ENCODE peak calls at places on chromosomes 2 and 18, in five cellular contexts. R, F, H, U and X are unnamed samples.

GRCh38 chr2:137964066-137964858 is at the start of gene HNMT:
- DNase-seq in R (peak), F (peak), H (peak), U (peak), X (peak)

GRCh38 chr2:219118504-219118903 is 42.1 kb downstream of the NHEJ1 start:
- DNase-seq in R (no peak), F (no peak), H (no peak), U (no peak), X (no peak)

GRCh38 chr18:22250591-22250996 is 81.2 kb downstream of the GATA6 start:
- DNase-seq in R (no peak), F (no peak), H (no peak), U (no peak), X (no peak)

GRCh38 chr2:85753035-85753524 is 711 bp upstream of the ATOH8 start:
- DNase-seq in R (no peak), F (no peak), H (no peak), U (no peak), X (no peak)

GRCh38 chr2:3025261-3025660 is 352.4 kb downstream of the EIPR1 start:
- DNase-seq in R (no peak), F (no peak), H (no peak), U (no peak), X (no peak)

GRCh38 chr2:85448840-85449588 is 30.5 kb downstream of the SH2D6 start:
- DNase-seq in R (no peak), F (no peak), H (no peak), U (no peak), X (no peak)

GRCh38 chr2:103249462-103249861 is 487.6 kb downstream of the TMEM182 start:
- DNase-seq in R (no peak), F (no peak), H (no peak), U (no peak), X (no peak)

GRCh38 chr2:176129013-176129796 is at the start of gene HOXD8:
- DNase-seq in R (peak), F (peak), H (peak), U (peak), X (no peak)

GRCh38 chr2:16487686-16488085 is 177.9 kb downstream of the CYRIA start:
- DNase-seq in R (peak), F (peak), H (no peak), U (peak), X (no peak)

GRCh38 chr2:46827274-46827930 is 88.2 kb downstream of the MCFD2 start:
- DNase-seq in R (no peak), F (no peak), H (no peak), U (no peak), X (no peak)

GRCh38 chr2:200615247-200615646 is 29.4 kb downstream of the AOX1 start:
- DNase-seq in R (no peak), F (peak), H (no peak), U (no peak), X (no peak)

GRCh38 chr2:236525416-236525997 is 44.1 kb upstream of the ACKR3 start:
- DNase-seq in R (no peak), F (no peak), H (no peak), U (no peak), X (no peak)

GRCh38 chr2:54306561-54306960 is 50.5 kb upstream of the TSPYL6 start:
- DNase-seq in R (no peak), F (no peak), H (no peak), U (no peak), X (no peak)

GRCh38 chr2:142973160-142973821 is 95.8 kb downstream of the KYNU start:
- DNase-seq in R (no peak), F (no peak), H (no peak), U (peak), X (no peak)

GRCh38 chr2:130183500-130184373 is 1.7 kb downstream of the MZT2B start:
- DNase-seq in R (peak), F (no peak), H (peak), U (peak), X (no peak)

GRCh38 chr2:64145760-64146159 is 1.5 kb upstream of the PELI1 start:
- DNase-seq in R (no peak), F (no peak), H (no peak), U (no peak), X (no peak)

GRCh38 chr18:21669736-21670135 is 34.8 kb downstream of the ABHD3 start:
- DNase-seq in R (no peak), F (no peak), H (no peak), U (no peak), X (no peak)

GRCh38 chr18:23968638-23969037 is 45.9 kb upstream of the TTC39C start:
- DNase-seq in R (no peak), F (no peak), H (no peak), U (no peak), X (no peak)

GRCh38 chr18:74268933-74269620 is 22.7 kb downstream of the CYB5A start:
- DNase-seq in R (peak), F (no peak), H (no peak), U (peak), X (no peak)

DNA sequence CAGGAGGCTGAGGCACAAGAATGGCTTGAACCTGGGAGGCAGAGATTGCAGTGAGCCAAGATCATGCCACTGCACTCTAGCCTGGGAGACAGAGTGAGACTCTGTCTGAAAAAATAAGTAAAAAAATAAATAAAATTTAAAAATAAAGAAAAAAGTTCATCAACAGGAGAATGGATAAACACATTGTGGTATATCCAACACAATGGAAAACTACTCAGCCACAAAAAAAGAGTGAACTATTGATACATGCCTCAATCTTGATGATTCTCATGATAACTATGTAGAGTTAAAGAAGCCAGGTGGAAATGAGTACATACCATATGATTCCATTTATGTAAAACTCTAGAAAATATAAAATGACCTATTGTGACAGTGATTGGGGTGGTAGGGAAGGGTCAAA is 124.3 kb upstream of the AQP4 start:
- DNase-seq in R (no peak), F (no peak), H (no peak), U (no peak), X (no peak)
- TF ChIP-seq EP300 in R (no peak), F (no peak), H (no peak), U (no peak), X (no peak)

GRCh38 chr18:498901-499300 is 1.6 kb downstream of the COLEC12 start:
- DNase-seq in R (no peak), F (no peak), H (no peak), U (no peak), X (no peak)
- H3K4me3 ChIP-seq in R (peak), F (peak), H (peak), U (no peak), X (peak)

GRCh38 chr2:32745675-32746074 is 117.8 kb downstream of the TTC27 start:
- DNase-seq in R (no peak), F (no peak), H (no peak), U (no peak), X (no peak)
- H3K27ac ChIP-seq in R (no peak), F (no peak), H (no peak), U (no peak), X (no peak)

DNA sequence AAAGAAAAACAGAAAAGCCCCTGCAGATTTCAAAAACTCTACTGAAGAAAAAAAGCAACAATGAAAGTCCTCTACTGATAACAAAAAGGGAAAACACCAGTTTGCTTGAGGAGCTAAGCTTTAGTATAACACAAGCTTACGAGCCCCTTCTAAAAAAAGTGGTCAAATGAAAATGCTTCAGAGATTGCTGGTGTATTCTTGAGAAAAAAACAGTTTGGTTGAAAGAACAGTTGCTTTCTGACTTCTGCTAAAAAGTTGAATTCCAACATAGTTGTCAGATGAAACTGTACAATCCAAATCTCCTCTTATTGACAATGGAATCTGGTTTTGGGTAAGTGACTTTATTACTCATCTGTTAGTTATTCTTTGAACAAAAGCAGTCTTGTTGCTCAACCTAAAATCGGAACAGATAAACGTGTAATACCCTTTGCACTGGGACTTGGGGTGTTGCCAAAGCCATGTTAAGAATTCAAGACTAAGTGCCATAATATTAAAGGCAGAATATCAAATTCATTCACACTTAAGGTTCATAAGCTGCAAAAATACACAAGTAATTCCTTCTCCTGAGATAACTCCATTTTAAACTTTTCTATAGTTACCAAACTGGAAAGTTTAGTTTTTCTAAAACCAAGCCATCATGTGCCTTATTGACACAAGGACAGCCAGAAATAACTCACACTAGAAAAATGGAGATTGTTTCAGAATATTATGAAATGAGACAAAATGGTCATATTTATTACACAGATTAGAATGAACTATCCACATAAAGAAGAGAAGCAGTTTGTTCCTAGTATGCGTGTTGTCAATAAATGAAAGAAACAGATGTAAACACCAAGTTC is 45.3 kb upstream of the SPAG16 start:
- DNase-seq in R (no peak), F (peak), H (peak), U (no peak), X (no peak)
- TF ChIP-seq EP300 in R (no peak), F (no peak), H (no peak), U (no peak), X (no peak)

GRCh38 chr18:70289351-70290330 is 796 bp downstream of the SOCS6 start:
- DNase-seq in R (peak), F (no peak), H (peak), U (peak), X (peak)
- H3K4me3 ChIP-seq in R (peak), F (peak), H (peak), U (peak), X (peak)

GRCh38 chr2:234960091-234961088 is 8.6 kb downstream of the SH3BP4 start:
- DNase-seq in R (no peak), F (no peak), H (no peak), U (no peak), X (no peak)
- H3K27ac ChIP-seq in R (no peak), F (no peak), H (no peak), U (no peak), X (peak)

GRCh38 chr2:70613510-70613909 is 59.9 kb upstream of the TGFA start:
- DNase-seq in R (no peak), F (no peak), H (no peak), U (no peak), X (no peak)

GRCh38 chr2:70607121-70607551 is 53.5 kb upstream of the TGFA start:
- DNase-seq in R (no peak), F (no peak), H (no peak), U (no peak), X (no peak)

GRCh38 chr2:70603066-70603465 is 49.4 kb upstream of the TGFA start:
- DNase-seq in R (no peak), F (no peak), H (no peak), U (no peak), X (no peak)

DNA sequence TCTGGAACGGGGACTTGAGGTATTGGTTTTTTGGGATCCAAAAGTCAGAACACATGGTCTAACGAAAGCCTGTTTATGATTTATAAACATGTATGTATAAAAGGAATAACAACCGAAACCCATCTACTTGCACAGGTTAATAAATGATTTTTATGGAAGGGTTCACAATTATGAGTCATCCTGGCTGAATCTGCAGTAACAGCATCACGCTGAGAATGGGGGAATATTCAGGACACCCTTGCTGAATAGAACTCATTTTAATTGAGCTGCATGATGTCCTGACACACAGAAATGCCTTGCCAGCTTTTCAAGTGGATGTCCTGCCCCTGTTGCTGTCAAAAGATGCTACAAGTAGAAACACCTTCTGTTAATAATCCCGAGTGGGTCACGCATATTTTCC is 54.7 kb upstream of the TGFA start:
- DNase-seq in R (no peak), F (peak), H (no peak), U (no peak), X (no peak)
- TF ChIP-seq EP300 in R (no peak), F (no peak), H (no peak), U (no peak), X (no peak)

DNA sequence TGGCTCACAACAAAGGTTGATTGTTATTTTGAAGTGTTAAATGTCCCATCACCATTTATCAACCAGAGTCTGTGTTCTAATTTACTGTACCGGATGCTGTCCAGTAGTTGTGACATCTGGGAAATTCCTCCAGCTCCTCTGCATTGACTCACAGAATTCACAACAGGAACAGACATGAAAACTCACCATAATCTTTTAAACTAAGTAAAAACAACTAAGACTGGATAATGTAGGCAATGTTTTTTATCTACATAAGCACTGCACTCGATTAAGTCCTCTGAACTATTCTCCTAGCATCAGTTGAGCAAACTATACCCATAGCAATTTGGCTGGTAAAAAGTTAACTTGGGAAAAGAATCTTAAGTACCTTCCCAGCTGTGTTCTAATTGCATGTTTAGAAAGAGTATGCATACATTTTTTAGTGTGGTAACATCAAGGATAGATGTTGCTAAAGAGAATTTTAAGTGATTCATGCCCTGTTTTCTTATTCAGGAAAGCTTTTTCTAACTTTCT is 42.9 kb upstream of the MYO1B start:
- DNase-seq in R (no peak), F (no peak), H (no peak), U (no peak), X (no peak)
- H3K4me3 ChIP-seq in R (no peak), F (no peak), H (no peak), U (no peak), X (no peak)

DNA sequence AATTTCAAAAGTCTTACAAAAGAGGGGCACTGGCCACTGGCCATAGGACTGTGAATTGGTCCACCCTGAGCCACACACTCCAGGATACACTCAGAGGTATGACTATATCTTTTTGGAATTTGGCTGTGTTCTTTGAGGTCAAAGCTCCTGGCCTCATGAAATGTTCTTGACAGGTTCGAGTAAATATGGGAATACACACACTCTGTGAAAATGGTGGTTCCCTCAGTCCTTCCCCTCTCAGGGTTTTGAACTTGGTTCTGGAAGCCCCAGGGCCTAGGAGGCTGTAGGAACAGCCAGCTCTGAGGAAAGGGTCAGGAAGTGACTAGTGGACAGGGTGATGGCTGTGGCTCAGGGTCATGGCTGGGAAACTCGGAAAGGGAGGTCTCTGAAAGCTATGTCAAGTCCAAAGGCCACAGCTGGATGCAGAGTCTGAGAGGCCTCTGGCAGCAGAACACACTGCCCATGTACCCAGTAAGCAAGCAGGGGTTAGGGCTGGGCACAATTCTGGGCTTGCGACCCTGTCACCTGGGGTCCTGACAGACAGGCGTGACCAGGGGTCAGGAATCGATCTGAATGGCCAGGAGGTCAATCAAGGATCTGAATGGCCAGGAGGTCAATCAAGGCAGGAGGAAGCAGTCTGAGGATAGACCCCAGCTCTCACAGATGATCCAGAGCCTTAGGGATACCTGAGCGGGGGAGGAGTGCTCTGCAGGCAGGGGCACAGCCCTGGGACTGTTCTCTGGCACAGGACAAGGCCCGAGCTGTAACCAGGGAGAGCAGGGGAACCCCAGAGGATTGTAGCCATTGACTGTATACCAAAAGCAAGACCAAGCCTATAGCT is 223.4 kb upstream of the SMAD2 start:
- DNase-seq in R (no peak), F (no peak), H (peak), U (no peak), X (peak)
- H3K27ac ChIP-seq in R (no peak), F (no peak), H (peak), U (no peak), X (peak)

GRCh38 chr2:45505138-45505537 is 105.9 kb downstream of the SRBD1 start:
- DNase-seq in R (no peak), F (no peak), H (no peak), U (no peak), X (no peak)
- TF ChIP-seq EP300 in R (no peak), F (no peak), H (no peak), U (no peak), X (no peak)